ENCODE peak calls at places on chromosomes 5 and 9, in four cellular contexts. O, F, E and X are unnamed samples.

GRCh38 chr5:170628691-170629565 is 125.1 kb downstream of the KCNIP1 start:
- DNase-seq in O (no peak), F (no peak), E (no peak), X (no peak)

GRCh38 chr5:75199946-75200345 is 36.7 kb downstream of the ANKRD31 start:
- DNase-seq in O (no peak), F (no peak), E (no peak), X (no peak)

GRCh38 chr5:128304121-128304520 is 220.6 kb downstream of the SLC12A2 start:
- DNase-seq in O (peak; percentile 73), F (no peak), E (no peak), X (no peak)

GRCh38 chr9:126615251-126615790 is 1.6 kb downstream of the LMX1B start:
- DNase-seq in O (peak; percentile 4), F (no peak), E (no peak), X (no peak)

GRCh38 chr9:122036988-122037387 is 56.1 kb downstream of the TTLL11 start:
- DNase-seq in O (peak; percentile 68), F (no peak), E (no peak), X (no peak)

GRCh38 chr5:37703841-37704241 is 136.0 kb downstream of the GDNF start:
- DNase-seq in O (peak; percentile 78), F (no peak), E (no peak), X (no peak)

GRCh38 chr9:91415290-91415689 is 8.3 kb downstream of the NFIL3 start:
- DNase-seq in O (no peak), F (no peak), E (peak; percentile 32), X (no peak)

GRCh38 chr9:36976371-36977030 is 57.6 kb downstream of the PAX5 start:
- DNase-seq in O (no peak), F (no peak), E (no peak), X (peak; percentile 39)

GRCh38 chr9:108423493-108423892 is 432.3 kb downstream of the ACTL7B start:
- DNase-seq in O (no peak), F (no peak), E (no peak), X (no peak)

GRCh38 chr5:142109356-142110045 is 922 bp downstream of the NDFIP1 start:
- DNase-seq in O (peak; percentile 15), F (no peak), E (no peak), X (peak; percentile 9)

GRCh38 chr5:39211773-39212172 is 7.6 kb downstream of the FYB1 start:
- DNase-seq in O (no peak), F (no peak), E (no peak), X (no peak)

GRCh38 chr9:37769995-37770394 is 14.9 kb downstream of the EXOSC3 start:
- DNase-seq in O (no peak), F (no peak), E (no peak), X (no peak)

GRCh38 chr9:77017505-77017894 is 2.0 kb upstream of the FOXB2 start:
- DNase-seq in O (no peak), F (no peak), E (no peak), X (no peak)

GRCh38 chr9:116718111-116718510 is 31.0 kb downstream of the TRIM32 start:
- DNase-seq in O (no peak), F (no peak), E (no peak), X (no peak)

GRCh38 chr9:89837152-89837551 is 232.3 kb downstream of the GADD45G start:
- DNase-seq in O (no peak), F (no peak), E (no peak), X (no peak)

GRCh38 chr9:33117306-33117705 is 40.8 kb upstream of the SMU1 start:
- DNase-seq in O (no peak), F (no peak), E (no peak), X (no peak)

GRCh38 chr5:164341056-164341619 is 835.7 kb downstream of the MAT2B start:
- DNase-seq in O (no peak), F (no peak), E (no peak), X (no peak)

GRCh38 chr5:14490309-14490711 is 91.3 kb upstream of the OTULINL start:
- DNase-seq in O (no peak), F (no peak), E (no peak), X (no peak)

GRCh38 chr5:155529366-155529765 is 515.8 kb downstream of the KIF4B start:
- DNase-seq in O (no peak), F (no peak), E (no peak), X (no peak)

GRCh38 chr5:93385665-93386064 is 195.4 kb downstream of the NR2F1-AS1 start:
- DNase-seq in O (peak; percentile 66), F (no peak), E (no peak), X (no peak)

GRCh38 chr5:113043491-113043931 is 66.9 kb downstream of the DCP2 start:
- DNase-seq in O (no peak), F (no peak), E (no peak), X (no peak)

GRCh38 chr5:82091617-82092016 is 119.8 kb downstream of the ATG10 start:
- DNase-seq in O (no peak), F (no peak), E (no peak), X (no peak)

GRCh38 chr9:9790216-9790872 is 822.5 kb downstream of the PTPRD start:
- DNase-seq in O (no peak), F (no peak), E (no peak), X (peak; percentile 37)

GRCh38 chr5:180396931-180397330 is 43.8 kb upstream of the GFPT2 start:
- DNase-seq in O (no peak), F (peak; percentile 4), E (no peak), X (no peak)

GRCh38 chr5:4906821-4907220 is 233.3 kb upstream of the ADAMTS16 start:
- DNase-seq in O (no peak), F (no peak), E (no peak), X (no peak)

GRCh38 chr9:98203153-98203552 is 10.7 kb upstream of the CORO2A start:
- DNase-seq in O (no peak), F (no peak), E (no peak), X (no peak)

GRCh38 chr9:125407974-125408900 is 146.6 kb downstream of the GAPVD1 start:
- DNase-seq in O (peak; percentile 56), F (peak; percentile 88), E (no peak), X (peak; percentile 74)

GRCh38 chr9:136339173-136339957 is 12.0 kb downstream of the GPSM1 start:
- DNase-seq in O (peak; percentile 53), F (peak; percentile 71), E (no peak), X (peak; percentile 74)

GRCh38 chr9:119284587-119285337 is 84.5 kb downstream of the BRINP1 start:
- DNase-seq in O (no peak), F (no peak), E (no peak), X (no peak)

GRCh38 chr9:110116543-110116885 is 91.4 kb downstream of the C9orf152 start:
- DNase-seq in O (peak; percentile 99), F (no peak), E (no peak), X (peak; percentile 74)

GRCh38 chr9:126485662-126486061 is 128.1 kb upstream of the LMX1B start:
- DNase-seq in O (no peak), F (no peak), E (no peak), X (no peak)

GRCh38 chr5:119458911-119459632 is 6.8 kb downstream of the HSD17B4 start:
- DNase-seq in O (no peak), F (no peak), E (no peak), X (no peak)

GRCh38 chr5:131001507-131001906 is 163.5 kb downstream of the HINT1 start:
- DNase-seq in O (no peak), F (no peak), E (no peak), X (no peak)
- TF ChIP-seq ELK1 in O (no peak), F (no peak), E (no peak), X (no peak)

GRCh38 chr9:134302130-134302817 is 24.0 kb upstream of the RXRA start:
- DNase-seq in O (no peak), F (no peak), E (no peak), X (no peak)

GRCh38 chr9:134304306-134304705 is 21.9 kb upstream of the RXRA start:
- DNase-seq in O (no peak), F (no peak), E (no peak), X (no peak)

GRCh38 chr9:134305533-134305932 is 20.7 kb upstream of the RXRA start:
- DNase-seq in O (no peak), F (no peak), E (no peak), X (no peak)

GRCh38 chr9:134304712-134305111 is 21.5 kb upstream of the RXRA start:
- DNase-seq in O (no peak), F (no peak), E (no peak), X (no peak)

GRCh38 chr9:134303601-134304000 is 22.7 kb upstream of the RXRA start:
- DNase-seq in O (no peak), F (no peak), E (no peak), X (no peak)
- TF ChIP-seq ELK1 in O (no peak), F (no peak), E (no peak), X (no peak)

GRCh38 chr9:111974092-111974681 is 77.6 kb downstream of the UGCG start:
- DNase-seq in O (peak; percentile 66), F (no peak), E (no peak), X (no peak)

GRCh38 chr9:111980398-111980797 is 83.8 kb downstream of the UGCG start:
- DNase-seq in O (no peak), F (no peak), E (no peak), X (no peak)

GRCh38 chr9:111979561-111979960 is 82.9 kb downstream of the UGCG start:
- DNase-seq in O (no peak), F (no peak), E (no peak), X (no peak)

GRCh38 chr9:111975709-111976108 is 79.1 kb downstream of the UGCG start:
- DNase-seq in O (no peak), F (no peak), E (peak; percentile 39), X (peak; percentile 59)

DNA sequence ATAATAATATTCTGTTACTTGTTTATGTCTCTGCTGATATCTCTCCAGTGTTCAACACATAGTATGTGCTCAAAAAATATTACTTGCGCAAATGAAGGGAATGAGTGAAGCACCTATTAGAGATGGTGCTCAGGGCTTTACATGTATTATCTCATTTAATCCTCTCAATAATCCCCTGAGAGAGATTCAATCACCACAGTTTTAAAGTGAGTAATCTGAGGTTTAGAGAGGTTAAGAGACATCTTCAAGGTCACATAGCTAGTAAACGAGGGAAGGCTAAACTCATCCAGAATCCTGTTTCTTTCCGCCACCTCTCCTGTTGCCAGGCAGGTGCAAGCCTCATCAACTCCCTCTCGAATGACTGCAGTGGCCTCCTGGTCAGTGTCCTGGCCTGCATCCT is 82.0 kb downstream of the UGCG start:
- DNase-seq in O (no peak), F (no peak), E (no peak), X (no peak)
- TF ChIP-seq ELK1 in O (no peak), F (no peak), E (no peak), X (no peak)

GRCh38 chr9:92425578-92425977 is 1.3 kb upstream of the OMD start:
- DNase-seq in O (peak; percentile 65), F (no peak), E (no peak), X (no peak)
- TF ChIP-seq ELK1 in O (no peak), F (no peak), E (no peak), X (no peak)

DNA sequence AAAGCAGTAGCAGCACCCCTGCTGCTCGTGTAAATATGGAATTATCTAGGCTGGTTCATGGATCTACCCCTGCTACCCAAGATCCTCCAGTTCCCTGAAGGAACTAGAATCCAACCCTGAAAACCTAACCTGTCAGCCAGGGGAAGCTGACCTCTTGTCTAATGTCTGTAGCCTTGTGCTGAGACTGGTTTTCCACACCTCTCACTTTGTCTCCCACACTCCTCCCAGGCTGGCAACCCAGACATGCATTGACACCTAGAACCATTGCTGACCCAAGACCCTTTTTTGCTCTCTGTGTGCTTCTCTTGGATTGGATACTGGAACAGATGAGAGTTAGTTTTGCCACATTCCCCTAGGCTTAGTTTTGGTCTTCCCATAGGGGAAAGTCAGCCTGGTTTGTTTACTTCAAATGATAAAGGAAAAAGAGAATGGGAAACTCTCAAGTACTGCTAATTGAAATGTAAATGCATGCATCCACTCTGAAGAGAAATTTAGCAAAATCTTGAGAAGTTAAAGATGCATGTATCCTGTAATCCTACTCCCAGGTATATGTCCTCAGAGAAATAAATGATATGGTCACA is 36.6 kb upstream of the NR4A3 start:
- DNase-seq in O (no peak), F (no peak), E (no peak), X (no peak)
- TF ChIP-seq ELK1 in O (no peak), F (no peak), E (no peak), X (no peak)